ENCODE peak calls at places on chromosomes 5 and 9, in four cellular contexts. R, G, U and X are unnamed samples.

GRCh38 chr9:134365115-134365596 is 38.9 kb downstream of the RXRA start:
- DNase-seq in R (no peak), G (no peak), U (no peak), X (no peak)

GRCh38 chr5:30279237-30279636 is 914.2 kb upstream of the CDH6 start:
- DNase-seq in R (no peak), G (no peak), U (no peak), X (no peak)

GRCh38 chr5:102223542-102224444 is 72.3 kb downstream of the SLCO4C1 start:
- DNase-seq in U (peak), R (peak), G (no peak), X (no peak)

GRCh38 chr9:137116728-137117127 is 2.2 kb upstream of the DPP7 start:
- DNase-seq in G (no peak), U (peak), R (peak), X (no peak)

GRCh38 chr9:109098221-109098959 is 21.4 kb downstream of the TMEM245 start:
- DNase-seq in G (no peak), R (peak), U (peak), X (peak)

GRCh38 chr5:65775476-65775875 is 53.5 kb downstream of the NLN start:
- DNase-seq in U (no peak), G (no peak), R (no peak), X (no peak)

GRCh38 chr5:78627175-78627574 is 21.4 kb downstream of the LHFPL2 start:
- DNase-seq in G (no peak), U (no peak), R (peak), X (no peak)

GRCh38 chr9:122159925-122160246 is 178 bp downstream of the MORN5 start:
- DNase-seq in R (no peak), U (no peak), G (no peak), X (no peak)

GRCh38 chr9:93466416-93467061 is 13.2 kb upstream of the FAM120AOS start:
- DNase-seq in R (no peak), U (peak), G (no peak), X (no peak)

GRCh38 chr5:6886866-6887265 is 173.6 kb downstream of the TENT4A start:
- DNase-seq in G (no peak), U (no peak), R (no peak), X (no peak)

GRCh38 chr9:99169982-99170761 is 51.6 kb downstream of the ALG2 start:
- DNase-seq in G (peak), R (no peak), U (no peak), X (no peak)

GRCh38 chr5:91187032-91187431 is 196.1 kb downstream of the ARRDC3 start:
- DNase-seq in U (no peak), R (no peak), G (no peak), X (no peak)
- TF ChIP-seq NR3C1 in U (no peak), R (no peak), G (no peak), X (no peak)

DNA sequence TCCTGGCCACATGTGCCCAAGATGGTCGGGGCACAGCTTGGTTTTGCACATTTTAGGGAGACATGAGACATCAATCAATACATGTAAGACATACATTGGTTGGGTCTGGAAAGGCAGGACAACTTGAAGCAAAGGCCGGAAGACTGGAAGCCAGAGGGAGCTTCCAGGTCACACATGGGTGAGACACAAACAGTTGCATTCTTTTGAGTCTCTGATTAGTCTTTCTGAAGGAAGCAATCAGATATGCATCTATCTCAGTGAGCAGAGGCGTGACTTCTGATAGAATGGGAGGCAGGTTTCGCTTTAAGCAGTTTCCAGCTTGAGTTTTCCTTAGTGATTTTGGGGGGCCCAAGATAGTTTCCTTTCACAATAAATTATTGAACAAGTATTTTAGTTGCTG is 172.5 kb downstream of the RASEF start:
- DNase-seq in R (no peak), G (no peak), U (no peak), X (no peak)
- TF ChIP-seq NR3C1 in R (no peak), G (no peak), U (no peak), X (no peak)

DNA sequence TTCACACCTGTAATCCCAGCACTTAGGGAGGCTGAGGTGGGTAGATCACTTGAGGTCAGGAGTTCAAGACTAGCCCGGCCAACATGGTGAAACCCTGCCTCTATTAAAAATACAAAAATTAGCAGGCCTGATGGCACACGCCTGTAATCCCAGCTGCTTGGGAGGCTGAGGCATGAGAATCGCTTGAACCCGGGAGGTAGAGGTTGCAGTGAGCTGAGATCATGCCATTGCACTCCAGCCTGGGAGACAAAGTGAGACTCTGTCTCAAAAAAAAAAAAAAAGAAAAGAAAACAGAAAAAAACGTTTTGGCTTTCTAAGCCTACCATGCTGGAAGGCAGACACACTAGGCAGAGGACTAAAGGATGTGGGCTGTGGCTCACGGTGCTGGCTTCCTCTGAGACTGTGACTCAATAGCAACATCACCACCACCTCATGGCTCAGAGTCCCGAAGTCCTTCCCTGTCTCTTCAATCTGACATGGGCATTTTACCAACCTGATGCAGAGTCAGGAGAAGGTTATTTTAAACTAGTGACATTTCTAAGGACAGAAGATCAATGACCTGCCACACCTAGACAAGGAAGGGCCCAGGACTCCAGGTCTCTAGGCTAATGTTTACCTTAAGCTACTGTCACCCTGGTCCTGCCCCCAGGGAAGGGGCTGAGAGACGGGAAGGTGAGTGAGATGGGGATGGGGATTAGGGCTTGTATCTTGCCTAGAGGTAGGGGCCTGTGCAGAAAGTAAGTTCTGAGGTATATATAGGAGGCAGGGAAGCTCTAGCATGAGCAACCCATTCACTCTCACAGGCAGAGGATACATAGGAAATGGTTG is 3.7 kb downstream of the ECSCR start:
- DNase-seq in U (no peak), G (no peak), R (no peak), X (no peak)
- TF ChIP-seq NR3C1 in U (no peak), G (no peak), R (no peak), X (no peak)

GRCh38 chr5:160118349-160119141 is 705 bp downstream of the PWWP2A start:
- DNase-seq in G (peak), R (peak), U (no peak), X (peak)
- TF ChIP-seq NR3C1 in G (no peak), R (peak), U (no peak), X (no peak)

GRCh38 chr5:57476743-57477142 is 5.9 kb downstream of the ACTBL2 start:
- DNase-seq in G (no peak), U (no peak), R (no peak), X (no peak)

GRCh38 chr5:57482671-57483106 is at the start of gene ACTBL2:
- DNase-seq in R (no peak), U (no peak), G (no peak), X (no peak)

DNA sequence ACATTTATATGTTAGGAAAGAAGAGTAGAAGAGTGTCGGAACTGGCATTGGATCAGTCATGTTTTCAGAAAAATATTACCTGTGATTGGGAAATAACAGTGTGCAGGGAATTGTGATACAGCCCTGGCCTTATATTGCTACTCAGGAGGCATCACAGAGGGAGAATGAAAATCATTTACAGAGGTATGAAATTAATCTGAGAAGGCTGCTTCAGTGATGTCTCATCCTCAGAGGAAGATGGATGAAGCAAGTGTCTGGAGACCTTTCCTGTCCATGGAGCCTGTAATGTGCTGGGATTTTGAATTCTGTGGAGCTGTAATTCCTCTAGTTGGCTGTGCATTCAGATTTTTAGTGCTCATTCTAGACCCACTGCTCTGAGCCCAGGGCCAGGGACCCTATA is 3.8 kb downstream of the ACTBL2 start:
- DNase-seq in R (no peak), G (no peak), U (no peak), X (no peak)
- TF ChIP-seq NR3C1 in R (no peak), G (no peak), U (no peak), X (no peak)

DNA sequence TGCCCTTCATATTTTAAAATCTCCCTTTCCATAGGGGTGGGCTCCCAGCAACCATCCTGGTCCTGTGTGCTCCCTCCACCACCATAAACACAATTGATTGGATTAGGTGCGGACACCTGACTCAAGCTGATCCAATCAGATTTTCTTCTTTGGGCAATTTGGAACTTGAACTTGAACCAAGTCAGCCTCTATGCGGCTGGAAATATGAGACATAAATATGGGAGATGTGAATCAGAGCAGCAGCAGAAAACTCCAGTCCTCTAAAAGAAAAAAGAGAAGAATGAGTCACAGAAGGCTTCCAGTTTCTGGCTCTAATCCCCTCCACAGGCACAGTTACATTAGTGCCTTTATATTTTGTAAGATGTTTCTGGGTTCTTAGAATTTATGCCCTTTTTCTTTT is 306.6 kb downstream of the MLLT3 start:
- DNase-seq in R (no peak), G (no peak), U (no peak), X (no peak)
- TF ChIP-seq NR3C1 in R (no peak), G (no peak), U (no peak), X (no peak)

GRCh38 chr9:114684036-114684435 is 2.0 kb upstream of the TEX48 start:
- DNase-seq in U (no peak), G (no peak), R (no peak), X (no peak)
- TF ChIP-seq NR3C1 in U (no peak), G (no peak), R (no peak), X (no peak)

GRCh38 chr9:97468658-97469448 is 32.6 kb upstream of the TMOD1 start:
- DNase-seq in G (peak), U (peak), R (peak), X (peak)
- TF ChIP-seq NR3C1 in G (no peak), U (no peak), R (no peak), X (no peak)

GRCh38 chr5:73534001-73534547 is 31.4 kb downstream of the ANKRA2 start:
- DNase-seq in U (no peak), G (no peak), R (no peak), X (no peak)
- TF ChIP-seq NR3C1 in U (no peak), G (no peak), R (no peak), X (no peak)